ENCODE peak calls at places on chromosomes 4 and X, in eight cellular contexts. F is ascending aorta, O is endothelial cell, X is right lobe of liver, P is IMR-90, Q is lower leg skin, W is uterus, D is GM10248. H is an unnamed sample.

GRCh38 chrX:129772796-129773431 is 6.8 kb upstream of the SASH3 start:
- DNase-seq in D (peak; percentile 64), O (no peak), F (peak; percentile 78), P (no peak), W (no peak), Q (peak; percentile 45), X (peak; percentile 78), H (no peak)

GRCh38 chr4:71429106-71429505 is 90.3 kb downstream of the SLC4A4 start:
- DNase-seq in X (no peak), W (no peak), P (no peak), F (no peak), Q (no peak), D (no peak), O (no peak), H (no peak)

GRCh38 chr4:183968502-183968901 is 63.4 kb downstream of the STOX2 start:
- DNase-seq in Q (no peak), F (no peak), O (no peak), D (no peak), W (no peak), P (no peak), X (no peak), H (no peak)

GRCh38 chr4:98928131-98928504 is 815 bp downstream of the EIF4E start:
- DNase-seq in D (peak; percentile 73), O (peak; percentile 68), W (peak; percentile 60), F (peak; percentile 77), Q (peak; percentile 60), X (peak; percentile 75), P (peak; percentile 78), H (peak; percentile 78)

GRCh38 chr4:4437798-4438470 is 51.0 kb downstream of the NSG1 start:
- DNase-seq in O (no peak), F (no peak), P (no peak), W (no peak), Q (no peak), D (no peak), X (no peak), H (no peak)

GRCh38 chrX:13151806-13152510 is 107.5 kb upstream of the FAM9C start:
- DNase-seq in X (no peak), F (no peak), W (no peak), P (peak; percentile 6), O (no peak), D (no peak), Q (no peak), H (peak; percentile 41)

GRCh38 chr4:13705521-13706035 is 78.1 kb upstream of the BOD1L1 start:
- DNase-seq in X (peak; percentile 71), F (no peak), O (no peak), Q (peak; percentile 44), D (no peak), W (peak; percentile 38), P (no peak), H (no peak)

GRCh38 chr4:43337707-43338106 is 445.2 kb downstream of the GRXCR1 start:
- DNase-seq in P (peak; percentile 63), D (no peak), W (no peak), Q (no peak), O (no peak), F (no peak), X (no peak), H (peak; percentile 69)

GRCh38 chr4:32106767-32107166 is 1386.6 kb downstream of the PCDH7 start:
- DNase-seq in W (no peak), P (no peak), F (no peak), X (no peak), O (no peak), D (no peak), Q (no peak), H (no peak)

GRCh38 chrX:78652971-78653822 is 5.9 kb downstream of the RTL3 start:
- DNase-seq in Q (no peak), O (no peak), W (no peak), P (peak; percentile 85), D (no peak), X (no peak), F (no peak), H (peak; percentile 77)

GRCh38 chrX:132393992-132394391 is 94.8 kb downstream of the MBNL3 start:
- DNase-seq in F (no peak), Q (no peak), P (no peak), O (no peak), W (no peak), X (no peak), D (no peak), H (peak; percentile 12)

GRCh38 chr4:147769386-147769785 is 37.5 kb downstream of the ARHGAP10 start:
- DNase-seq in X (no peak), Q (no peak), O (no peak), F (no peak), P (no peak), W (no peak), D (no peak), H (peak; percentile 66)

GRCh38 chr4:73918058-73918457 is 48.9 kb downstream of the CXCL1 start:
- DNase-seq in O (no peak), P (no peak), F (no peak), D (no peak), Q (no peak), W (no peak), X (no peak), H (no peak)

GRCh38 chrX:40845331-40845911 is 110.1 kb upstream of the MED14 start:
- DNase-seq in F (no peak), P (peak; percentile 95), X (no peak), D (no peak), O (no peak), Q (no peak), W (peak; percentile 41), H (peak; percentile 92)

GRCh38 chrX:152637649-152638442 is at the start of gene GABRQ:
- DNase-seq in O (peak; percentile 69), X (peak; percentile 56), Q (no peak), P (no peak), D (no peak), F (no peak), W (no peak), H (peak; percentile 11)

GRCh38 chr4:40234519-40235039 is 37.7 kb downstream of the RHOH start:
- DNase-seq in P (no peak), D (no peak), F (no peak), W (no peak), Q (no peak), O (no peak), X (no peak), H (no peak)

GRCh38 chr4:1467581-1468458 is 61.6 kb upstream of the NKX1-1 start:
- DNase-seq in O (no peak), P (no peak), D (no peak), W (no peak), F (no peak), X (no peak), Q (no peak), H (no peak)
- TF ChIP-seq CTCF in O (no peak), P (no peak), D (no peak), W (no peak), F (no peak), X (no peak), Q (no peak), H (no peak)

GRCh38 chr4:163554870-163555465 is 60.5 kb downstream of the TMA16 start:
- DNase-seq in O (no peak), X (no peak), P (peak; percentile 32), Q (no peak), F (no peak), W (no peak), D (no peak), H (peak; percentile 53)
- TF ChIP-seq CTCF in O (peak; percentile 93), X (peak; percentile 76), P (peak; percentile 74), Q (no peak), F (no peak), W (peak; percentile 19), D (peak; percentile 51), H (peak; percentile 52)

GRCh38 chr4:868421-868820 is 42.5 kb upstream of the CPLX1 start:
- DNase-seq in W (no peak), P (no peak), X (no peak), O (no peak), Q (no peak), D (no peak), F (no peak), H (no peak)

GRCh38 chr4:866068-866760 is 40.3 kb upstream of the CPLX1 start:
- DNase-seq in P (no peak), D (no peak), W (no peak), Q (no peak), X (no peak), O (no peak), F (no peak), H (no peak)

GRCh38 chr4:867526-868250 is 41.8 kb upstream of the CPLX1 start:
- DNase-seq in O (no peak), Q (no peak), F (no peak), X (no peak), W (no peak), P (no peak), D (no peak), H (no peak)

GRCh38 chr4:865572-865971 is 39.6 kb upstream of the CPLX1 start:
- DNase-seq in P (no peak), O (no peak), X (no peak), W (no peak), F (no peak), Q (no peak), D (no peak), H (no peak)

DNA sequence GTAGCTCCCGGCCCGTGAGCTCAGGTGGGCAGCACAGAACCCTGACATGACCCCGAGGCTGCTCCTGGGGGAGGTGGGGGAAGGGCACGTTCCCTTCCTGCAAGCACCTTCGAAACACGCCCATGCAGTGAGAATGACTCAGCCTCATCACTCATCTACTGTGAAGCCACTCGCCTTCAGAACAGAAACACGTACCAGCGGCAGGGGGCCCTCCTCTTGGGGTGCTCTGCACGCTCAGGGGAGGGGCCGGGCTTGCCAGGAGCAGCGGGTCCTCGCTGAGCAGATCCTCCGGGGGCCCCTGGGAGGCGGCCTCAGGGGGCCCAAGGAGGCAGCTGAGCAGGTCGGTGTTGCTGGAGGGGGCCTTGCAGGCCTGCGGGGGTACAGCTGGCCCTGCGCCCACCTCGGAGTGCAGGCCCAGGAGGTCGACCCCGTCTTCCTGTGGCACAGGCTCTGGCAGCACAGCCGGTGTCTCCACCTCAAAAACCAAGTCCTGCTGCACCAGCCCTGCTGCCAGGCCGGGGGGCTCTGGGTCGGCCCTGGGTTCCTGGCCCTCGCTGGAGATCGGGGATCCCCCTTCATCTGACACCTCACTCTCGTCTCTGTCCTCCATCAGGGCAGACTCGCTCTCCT is 40.9 kb upstream of the CPLX1 start:
- DNase-seq in Q (no peak), O (no peak), P (no peak), F (no peak), D (no peak), W (no peak), X (no peak), H (no peak)
- TF ChIP-seq CTCF in Q (no peak), O (no peak), P (no peak), F (no peak), D (no peak), W (no peak), X (no peak), H (no peak)

GRCh38 chr4:55075376-55075775 is 50.0 kb downstream of the KDR start:
- DNase-seq in O (no peak), F (no peak), W (no peak), Q (no peak), D (no peak), P (no peak), X (no peak), H (no peak)

GRCh38 chr4:55075823-55076418 is 49.5 kb downstream of the KDR start:
- DNase-seq in P (no peak), F (no peak), O (no peak), Q (no peak), D (no peak), X (no peak), W (no peak), H (peak; percentile 34)

GRCh38 chr4:55077577-55077976 is 47.8 kb downstream of the KDR start:
- DNase-seq in X (no peak), Q (no peak), F (no peak), P (no peak), O (no peak), W (no peak), D (no peak), H (no peak)

GRCh38 chr4:55071951-55072350 is 53.4 kb downstream of the KDR start:
- DNase-seq in D (no peak), W (no peak), F (no peak), X (no peak), P (no peak), O (no peak), Q (no peak), H (no peak)

GRCh38 chr4:55074386-55074785 is 51.0 kb downstream of the KDR start:
- DNase-seq in D (no peak), W (no peak), Q (no peak), O (no peak), P (no peak), F (no peak), X (no peak), H (peak; percentile 47)
- TF ChIP-seq CTCF in D (no peak), W (no peak), Q (no peak), O (no peak), P (no peak), F (no peak), X (no peak), H (no peak)

H was measured in cardiac fibroblast.